ENCODE peak calls at places on chromosomes 5 and 9, in six cellular contexts. D, M, C, H, F and W are unnamed samples.

GRCh38 chr5:107248065-107248695 is 422.6 kb downstream of the EFNA5 start:
- DNase-seq in F (peak; percentile 41), H (no peak), D (peak; percentile 78), C (peak; percentile 29), M (peak; percentile 79), W (peak; percentile 73)

GRCh38 chr5:178213748-178214151 is 9.4 kb downstream of the HNRNPAB start:
- DNase-seq in F (peak; percentile 7), C (no peak), H (no peak), D (no peak), M (no peak), W (no peak)

GRCh38 chr9:136985853-136986252 is 3.1 kb downstream of the LCNL1 start:
- DNase-seq in M (peak; percentile 53), C (no peak), D (no peak), F (peak; percentile 25), H (no peak), W (no peak)

GRCh38 chr5:66558562-66558961 is 37.6 kb upstream of the MAST4 start:
- DNase-seq in H (no peak), C (no peak), D (no peak), F (no peak), M (no peak), W (no peak)

GRCh38 chr5:171525086-171525485 is 105.6 kb downstream of the FGF18 start:
- DNase-seq in D (no peak), M (no peak), H (no peak), F (no peak), C (no peak), W (no peak)

GRCh38 chr9:136902259-136902821 is 16.0 kb downstream of the TRAF2 start:
- DNase-seq in F (peak; percentile 78), C (peak; percentile 86), H (no peak), D (peak; percentile 88), M (no peak), W (no peak)

GRCh38 chr5:29208026-29208425 is 1985.5 kb upstream of the CDH6 start:
- DNase-seq in F (no peak), M (no peak), H (no peak), C (no peak), D (peak; percentile 2), W (no peak)

GRCh38 chr5:60334281-60334713 is 365.7 kb downstream of the DEPDC1B start:
- DNase-seq in D (peak; percentile 85), M (no peak), H (no peak), C (peak; percentile 65), F (no peak), W (no peak)

GRCh38 chr5:127824126-127824525 is 120.9 kb downstream of the CCDC192 start:
- DNase-seq in F (no peak), H (no peak), C (no peak), M (no peak), D (no peak), W (no peak)

GRCh38 chr9:3385871-3386270 is 139.9 kb downstream of the RFX3 start:
- DNase-seq in C (no peak), D (no peak), H (no peak), M (no peak), F (no peak), W (no peak)

GRCh38 chr5:29387384-29387783 is 1806.1 kb upstream of the CDH6 start:
- DNase-seq in D (no peak), M (no peak), C (no peak), F (no peak), H (no peak), W (no peak)

GRCh38 chr5:119341452-119342349 is 14.1 kb upstream of the TNFAIP8 start:
- DNase-seq in C (no peak), H (no peak), D (no peak), M (no peak), F (no peak), W (no peak)

GRCh38 chr9:115694991-115695390 is 458.6 kb upstream of the PAPPA start:
- DNase-seq in F (no peak), H (no peak), D (peak; percentile 32), C (peak; percentile 32), M (no peak), W (no peak)

GRCh38 chr9:98339987-98340564 is 84.6 kb upstream of the TBC1D2 start:
- DNase-seq in H (no peak), D (no peak), F (no peak), M (no peak), C (no peak), W (no peak)

GRCh38 chr9:109311281-109311680 is 9.6 kb downstream of the EPB41L4B start:
- DNase-seq in H (no peak), D (peak; percentile 47), F (peak; percentile 26), C (peak; percentile 27), M (no peak), W (no peak)

GRCh38 chr9:121731090-121731489 is 79.7 kb downstream of the DAB2IP start:
- DNase-seq in C (no peak), M (no peak), D (no peak), H (no peak), F (no peak), W (no peak)

GRCh38 chr9:22098636-22099332 is 89.7 kb upstream of the CDKN2B start:
- DNase-seq in M (no peak), D (peak; percentile 72), C (no peak), F (no peak), H (no peak), W (no peak)

GRCh38 chr9:78707481-78707977 is 410.6 kb downstream of the PSAT1 start:
- DNase-seq in C (peak; percentile 74), H (peak; percentile 38), F (no peak), D (peak; percentile 61), M (no peak), W (no peak)

GRCh38 chr5:31614147-31615030 is 24.5 kb upstream of the PDZD2 start:
- DNase-seq in M (no peak), D (no peak), C (no peak), F (no peak), H (no peak), W (no peak)

GRCh38 chr9:84667571-84668203 is 1.8 kb upstream of the NTRK2 start:
- DNase-seq in D (peak; percentile 44), M (peak; percentile 17), C (peak; percentile 12), H (peak; percentile 24), F (peak; percentile 30), W (peak; percentile 29)

GRCh38 chr9:89596937-89597555 is 7.8 kb upstream of the GADD45G start:
- DNase-seq in D (no peak), F (no peak), M (no peak), H (no peak), C (no peak), W (no peak)

GRCh38 chr9:15641301-15641700 is 88.5 kb downstream of the CCDC171 start:
- DNase-seq in C (no peak), M (no peak), D (peak; percentile 13), F (no peak), H (no peak), W (no peak)

DNA sequence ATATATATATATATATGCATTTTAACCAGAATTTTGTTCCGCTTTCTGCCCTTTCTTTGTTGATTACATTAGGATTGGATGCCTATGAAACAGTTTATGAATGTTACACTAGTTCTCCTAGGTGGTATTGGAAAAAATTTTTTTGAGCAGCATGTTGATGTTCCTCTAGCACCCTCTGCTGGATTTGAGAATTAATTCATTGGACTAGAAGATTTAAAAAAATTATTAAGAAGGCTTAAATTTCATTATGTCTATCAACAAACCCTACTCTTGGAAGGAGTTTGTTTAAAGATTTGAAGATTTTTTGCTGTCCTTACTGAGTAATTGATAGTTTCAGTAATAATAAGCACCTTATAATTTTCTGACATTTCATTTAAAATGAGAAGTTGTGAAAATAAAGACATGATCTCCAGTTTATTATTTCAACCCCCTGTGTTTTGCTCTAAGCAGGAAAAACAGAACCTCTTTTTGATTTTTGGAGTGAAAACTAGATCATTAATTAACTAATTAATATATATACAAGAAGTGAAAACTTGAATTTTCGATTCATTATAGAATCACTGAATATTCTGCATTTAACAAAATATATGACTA is 89.6 kb downstream of the CCDC171 start:
- DNase-seq in D (peak; percentile 77), F (no peak), C (peak; percentile 53), H (no peak), M (no peak), W (no peak)
- TF ChIP-seq CTCF in D (peak; percentile 64), F (peak; percentile 51), C (peak; percentile 58), H (no peak), M (peak; percentile 34), W (peak; percentile 67)

DNA sequence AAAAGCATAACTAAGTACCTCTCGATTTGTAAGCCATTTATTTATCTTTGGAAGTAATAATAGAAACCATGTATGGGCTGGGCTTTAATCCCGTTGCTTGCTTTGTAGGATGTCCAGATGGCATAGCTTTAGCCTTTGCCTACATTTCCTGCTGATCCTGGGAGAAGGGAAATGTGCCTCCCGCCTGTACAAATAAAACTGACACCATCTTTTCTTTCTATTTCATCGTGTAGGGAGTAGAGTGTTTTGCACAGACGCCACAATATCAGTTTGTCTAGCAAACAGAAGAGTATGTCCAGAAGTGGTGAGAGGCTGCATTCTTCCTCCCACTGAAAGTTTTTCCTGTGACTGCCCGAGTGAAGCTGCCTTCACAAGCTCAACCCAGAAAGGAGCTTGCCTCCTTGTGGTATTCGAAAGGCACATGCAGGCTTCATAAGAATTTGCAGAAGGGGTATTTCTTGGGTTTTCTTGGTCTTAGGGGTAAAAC is 24.7 kb upstream of the TJP2 start:
- DNase-seq in C (peak; percentile 87), F (no peak), D (peak; percentile 94), H (no peak), M (no peak), W (peak; percentile 37)
- TF ChIP-seq CTCF in C (peak; percentile 60), F (peak; percentile 49), D (peak; percentile 86), H (no peak), M (no peak), W (no peak)

GRCh38 chr9:32581512-32582143 is 8.7 kb upstream of the NDUFB6 start:
- DNase-seq in F (no peak), M (no peak), D (peak; percentile 88), H (no peak), C (peak; percentile 67), W (peak; percentile 55)
- TF ChIP-seq CTCF in F (peak; percentile 42), M (no peak), D (peak; percentile 83), H (peak; percentile 18), C (peak; percentile 65), W (peak; percentile 44)

GRCh38 chr5:109483395-109483974 is 73.7 kb upstream of the PJA2 start:
- DNase-seq in H (no peak), D (no peak), F (no peak), C (no peak), M (no peak), W (no peak)

GRCh38 chr5:109482748-109483147 is 73.0 kb upstream of the PJA2 start:
- DNase-seq in H (no peak), C (no peak), F (no peak), M (no peak), D (no peak), W (no peak)

GRCh38 chr5:109478830-109479229 is 69.1 kb upstream of the PJA2 start:
- DNase-seq in M (no peak), C (no peak), H (no peak), D (no peak), F (no peak), W (no peak)

GRCh38 chr5:109476292-109476691 is 66.5 kb upstream of the PJA2 start:
- DNase-seq in H (no peak), F (no peak), M (no peak), D (no peak), C (no peak), W (no peak)

DNA sequence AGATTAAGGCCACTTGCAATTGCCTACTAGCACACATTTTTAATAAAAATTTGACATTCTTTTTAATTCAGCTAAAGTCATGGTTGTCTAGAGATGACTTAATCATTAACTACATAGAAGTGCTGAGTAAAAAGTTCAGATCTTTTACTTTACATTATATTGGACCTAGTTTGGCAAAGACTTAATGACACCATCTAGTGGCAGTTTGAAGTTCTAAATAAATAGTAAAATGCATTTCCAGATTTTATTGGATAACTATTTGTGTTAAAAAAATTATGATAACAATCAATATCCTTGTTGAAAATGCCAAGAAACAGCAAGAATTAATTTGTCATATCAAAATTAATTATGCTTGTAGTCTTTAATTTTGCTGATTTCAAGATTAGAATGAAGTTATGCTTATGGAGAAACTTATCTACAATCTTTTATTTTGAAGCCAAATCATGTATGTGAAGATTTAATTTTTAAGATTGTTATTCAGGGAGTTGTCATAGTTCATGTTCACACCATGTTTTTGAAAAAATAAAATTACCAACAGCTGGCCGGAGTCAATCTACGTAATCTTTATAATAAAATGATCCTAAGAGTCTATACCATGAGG is 69.6 kb upstream of the PJA2 start:
- DNase-seq in C (peak; percentile 34), M (no peak), H (no peak), D (peak; percentile 61), F (no peak), W (no peak)
- TF ChIP-seq CTCF in C (peak; percentile 54), M (no peak), H (no peak), D (peak; percentile 58), F (peak; percentile 27), W (peak; percentile 52)